ENCODE peak calls at places on chromosome 6, in four cellular contexts. Z, F, W and E are unnamed samples.

GRCh38 chr6:121971886-121972285 is 427.6 kb upstream of the HSF2 start:
- DNase-seq in Z (no peak), F (no peak), W (peak; percentile 19), E (peak; percentile 52)

GRCh38 chr6:136592930-136593673 is 42.9 kb upstream of the MAP7 start:
- DNase-seq in Z (no peak), F (no peak), W (no peak), E (peak; percentile 89)

GRCh38 chr6:32868257-32868788 is 14.3 kb downstream of the PSMB9 start:
- DNase-seq in Z (peak; percentile 89), F (peak; percentile 84), W (peak; percentile 79), E (peak; percentile 80)

GRCh38 chr6:128997880-128998279 is 114.9 kb downstream of the LAMA2 start:
- DNase-seq in Z (no peak), F (no peak), W (no peak), E (no peak)

GRCh38 chr6:167750956-167751358 is 75.8 kb upstream of the AFDN start:
- DNase-seq in Z (peak; percentile 96), F (peak; percentile 45), W (peak; percentile 82), E (no peak)

GRCh38 chr6:129598244-129599187 is 111.5 kb downstream of the ARHGAP18 start:
- DNase-seq in Z (peak; percentile 56), F (peak; percentile 80), W (peak; percentile 72), E (peak; percentile 90)

GRCh38 chr6:24831771-24832718 is 33.3 kb upstream of the ARMH2 start:
- DNase-seq in Z (no peak), F (no peak), W (no peak), E (peak; percentile 60)

GRCh38 chr6:154613137-154613676 is 102.7 kb upstream of the CNKSR3 start:
- DNase-seq in Z (no peak), F (no peak), W (peak; percentile 75), E (peak; percentile 41)

GRCh38 chr6:24968711-24969110 is 33.0 kb upstream of the RIPOR2 start:
- DNase-seq in Z (peak; percentile 48), F (no peak), W (no peak), E (no peak)

GRCh38 chr6:128630213-128630612 is 109.8 kb upstream of the PTPRK start:
- DNase-seq in Z (no peak), F (no peak), W (peak; percentile 4), E (no peak)

GRCh38 chr6:88238901-88239300 is 72.8 kb upstream of the CNR1 start:
- DNase-seq in Z (no peak), F (no peak), W (no peak), E (no peak)

GRCh38 chr6:88236961-88237360 is 70.8 kb upstream of the CNR1 start:
- DNase-seq in Z (no peak), F (no peak), W (no peak), E (no peak)

GRCh38 chr6:88232753-88233152 is 66.6 kb upstream of the CNR1 start:
- DNase-seq in Z (no peak), F (no peak), W (no peak), E (no peak)

GRCh38 chr6:88238065-88238464 is 71.9 kb upstream of the CNR1 start:
- DNase-seq in Z (peak; percentile 81), F (peak; percentile 73), W (peak; percentile 56), E (peak; percentile 55)
- TF ChIP-seq CTCF in Z (peak; percentile 89), F (peak; percentile 77), W (peak; percentile 52), E (peak; percentile 46)

DNA sequence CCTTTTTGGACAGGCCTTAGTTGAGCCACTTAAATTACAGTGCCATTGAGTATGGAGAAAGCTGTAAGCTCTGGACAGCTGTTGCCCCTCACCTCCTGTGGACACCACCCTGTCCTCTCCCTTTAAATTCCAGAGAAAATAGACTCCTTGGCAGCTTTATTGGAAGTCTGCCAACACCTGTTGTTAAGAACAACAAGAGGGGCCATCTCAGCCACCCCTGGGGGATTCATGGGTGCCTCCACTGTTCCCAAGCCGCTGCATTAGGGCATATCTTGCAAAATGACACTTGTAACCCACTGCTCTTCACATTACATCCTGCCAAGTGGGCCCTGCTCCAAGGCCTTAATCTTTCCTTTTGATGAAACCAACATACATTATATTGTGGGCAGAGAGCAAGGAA is 27.3 kb upstream of the SNRPC start:
- DNase-seq in Z (no peak), F (no peak), W (no peak), E (no peak)
- H3K4me3 ChIP-seq in Z (no peak overlapping the region), F (no peak overlapping the region), W (no peak overlapping the region), E (no peak overlapping the region)

GRCh38 chr6:69719602-69720193 is 77.1 kb downstream of the LMBRD1 start:
- DNase-seq in Z (peak; percentile 48), F (peak; percentile 35), W (peak; percentile 34), E (peak; percentile 53)
- TF ChIP-seq CTCF in Z (peak; percentile 77), F (peak; percentile 53), W (peak; percentile 54), E (peak; percentile 50)

GRCh38 chr6:23179994-23180393 is 610.6 kb downstream of the HDGFL1 start:
- DNase-seq in Z (no peak), F (no peak), W (no peak), E (no peak)

GRCh38 chr6:23183846-23184245 is 614.5 kb downstream of the HDGFL1 start:
- DNase-seq in Z (no peak), F (no peak), W (no peak), E (no peak)

GRCh38 chr6:23176883-23177282 is 607.5 kb downstream of the HDGFL1 start:
- DNase-seq in Z (no peak), F (peak; percentile 16), W (peak; percentile 55), E (peak; percentile 3)

GRCh38 chr6:23181301-23182110 is 612.1 kb downstream of the HDGFL1 start:
- DNase-seq in Z (no peak), F (no peak), W (no peak), E (no peak)

GRCh38 chr6:23180504-23181293 is 611.3 kb downstream of the HDGFL1 start:
- DNase-seq in Z (no peak), F (peak; percentile 6), W (peak; percentile 51), E (peak; percentile 61)
- H3K4me3 ChIP-seq in Z (no peak overlapping the region), F (no peak overlapping the region), W (no peak overlapping the region), E (no peak overlapping the region)

DNA sequence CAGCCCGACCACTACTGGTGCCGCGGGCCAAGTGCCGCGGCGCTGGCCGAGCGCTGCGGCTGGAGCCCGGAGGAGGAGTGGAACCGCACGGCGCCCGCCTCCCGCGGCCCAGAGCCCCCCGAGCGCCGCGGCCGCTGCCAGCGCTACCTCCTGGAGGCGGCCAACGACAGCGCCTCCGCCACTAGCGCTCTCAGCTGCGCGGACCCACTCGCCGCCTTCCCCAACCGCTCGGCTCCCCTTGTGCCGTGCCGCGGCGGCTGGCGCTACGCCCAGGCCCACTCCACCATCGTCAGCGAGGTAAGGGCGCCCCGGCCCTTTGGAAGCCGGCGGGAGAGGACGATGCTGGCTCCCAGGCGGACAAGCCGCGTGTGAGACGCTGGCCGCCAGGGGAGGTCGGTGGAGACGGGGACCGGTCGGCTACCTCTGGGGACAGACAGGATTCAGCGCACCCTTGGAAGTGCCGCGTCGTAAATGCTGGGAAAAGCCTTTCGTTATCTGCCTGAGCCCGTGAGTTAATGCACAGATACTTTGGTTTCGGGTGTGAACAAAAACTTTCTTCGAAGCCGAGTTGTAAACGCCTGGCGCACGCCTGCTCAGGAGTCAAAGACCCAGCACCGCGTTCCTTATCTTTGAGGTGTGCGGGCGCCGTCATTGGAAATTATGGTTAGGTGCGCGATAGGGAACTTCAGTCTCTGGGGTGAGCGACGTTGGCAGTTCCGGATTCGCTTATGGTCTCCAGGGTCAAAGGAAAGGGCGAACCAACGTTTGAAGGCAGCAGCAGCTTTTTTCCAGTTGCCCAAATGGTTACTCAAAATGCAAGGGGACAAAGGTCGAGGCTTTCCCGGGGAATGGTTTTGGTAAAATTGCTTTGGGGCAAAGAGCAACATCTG is 619 bp downstream of the SLC22A3 start:
- DNase-seq in Z (peak; percentile 87), F (peak; percentile 72), W (peak; percentile 60), E (peak; percentile 36)
- TF ChIP-seq CTCF in Z (peak; percentile 62), F (peak; percentile 13), W (no peak), E (no peak)

GRCh38 chr6:2861822-2862164 is 20.1 kb upstream of the SERPINB1 start:
- DNase-seq in Z (no peak), F (no peak), W (no peak), E (no peak)

GRCh38 chr6:2858678-2859324 is 17.1 kb upstream of the SERPINB1 start:
- DNase-seq in Z (no peak), F (no peak), W (no peak), E (no peak)

GRCh38 chr6:2862712-2863174 is 21.1 kb upstream of the SERPINB1 start:
- DNase-seq in Z (peak; percentile 29), F (no peak), W (no peak), E (no peak)

GRCh38 chr6:2859325-2859700 is 17.6 kb upstream of the SERPINB1 start:
- DNase-seq in Z (no peak), F (no peak), W (no peak), E (no peak)

DNA sequence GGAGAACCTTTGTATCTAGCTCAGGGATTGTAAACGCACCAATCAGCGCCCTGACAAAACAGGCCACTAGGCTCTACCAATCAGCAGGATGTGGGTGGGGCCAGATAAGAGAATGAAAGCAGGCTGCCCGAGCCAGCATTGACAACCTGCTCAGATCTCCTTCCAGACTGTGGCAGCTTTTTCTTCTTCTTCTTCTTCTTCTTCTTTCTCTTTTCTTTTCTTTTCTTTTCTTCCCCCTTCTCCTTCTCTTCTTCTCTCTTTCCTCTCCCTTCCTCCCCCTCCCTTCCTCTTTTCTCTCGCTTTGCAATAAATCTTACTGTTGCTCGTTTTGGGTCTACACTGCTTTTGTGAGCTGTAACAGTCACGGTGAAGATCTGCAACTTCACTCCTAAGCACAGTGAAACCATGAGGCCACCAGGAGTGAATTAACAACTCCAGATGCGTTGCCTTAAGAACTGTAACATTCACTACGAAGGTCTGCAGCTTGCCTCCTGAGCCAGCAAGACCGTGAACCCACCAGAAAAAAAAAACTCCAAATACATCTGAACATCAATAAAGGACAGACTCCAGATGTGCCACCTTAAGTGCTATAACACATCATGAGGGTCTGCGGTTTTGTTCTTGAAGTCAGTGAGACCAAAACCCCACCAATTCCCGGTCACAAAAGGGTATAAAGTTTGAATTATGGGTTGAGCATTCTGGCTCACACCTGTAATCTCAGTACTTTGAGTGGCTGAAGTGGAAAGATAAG is 19.6 kb upstream of the SERPINB1 start:
- DNase-seq in Z (peak; percentile 36), F (no peak), W (no peak), E (no peak)
- H3K4me3 ChIP-seq in Z (peak overlapping the region; percentile 51), F (no peak overlapping the region), W (no peak overlapping the region), E (no peak overlapping the region)

GRCh38 chr6:13427838-13428527 is 59.4 kb downstream of the GFOD1 start:
- DNase-seq in Z (peak; percentile 84), F (peak; percentile 72), W (no peak), E (no peak)
- TF ChIP-seq CTCF in Z (peak; percentile 67), F (peak; percentile 55), W (peak; percentile 9), E (no peak)

GRCh38 chr6:15626160-15626559 is 36.7 kb downstream of the DTNBP1 start:
- DNase-seq in Z (no peak), F (no peak), W (no peak), E (no peak)

GRCh38 chr6:15628499-15629131 is 34.2 kb downstream of the DTNBP1 start:
- DNase-seq in Z (no peak), F (no peak), W (peak; percentile 8), E (peak; percentile 72)

GRCh38 chr6:15627829-15628228 is 35.0 kb downstream of the DTNBP1 start:
- DNase-seq in Z (no peak), F (no peak), W (no peak), E (peak; percentile 45)

GRCh38 chr6:15629487-15629886 is 33.3 kb downstream of the DTNBP1 start:
- DNase-seq in Z (no peak), F (no peak), W (no peak), E (no peak)

GRCh38 chr6:15626878-15627683 is 35.7 kb downstream of the DTNBP1 start:
- DNase-seq in Z (no peak), F (no peak), W (no peak), E (peak; percentile 42)
- H3K4me3 ChIP-seq in Z (no peak overlapping the region), F (no peak overlapping the region), W (no peak overlapping the region), E (no peak overlapping the region)